ENCODE peak calls at places on chromosome 16, in eight cellular contexts. K, L, F, S, V, H, Z and M are unnamed samples.

GRCh38 chr16:14641877-14642276 is 9.1 kb downstream of the BFAR start:
- DNase-seq in S (no peak), Z (no peak), H (no peak), V (no peak), L (no peak), F (no peak), K (peak; percentile 38), M (no peak)

GRCh38 chr16:84818989-84819643 is 669 bp upstream of the CRISPLD2 start:
- DNase-seq in K (peak; percentile 56), Z (no peak), S (no peak), F (no peak), H (no peak), V (peak; percentile 38), L (no peak), M (no peak)

GRCh38 chr16:7257026-7257425 is 75.6 kb upstream of the RBFOX1 start:
- DNase-seq in H (no peak), F (no peak), Z (no peak), K (no peak), S (no peak), V (no peak), L (no peak), M (no peak)

GRCh38 chr16:47847220-47847970 is 308.4 kb downstream of the ABCC12 start:
- DNase-seq in S (no peak), K (no peak), F (no peak), Z (no peak), H (no peak), L (no peak), V (no peak), M (no peak)

GRCh38 chr16:4623593-4623992 is 1.0 kb upstream of the MGRN1 start:
- DNase-seq in K (no peak), Z (no peak), L (no peak), F (no peak), S (no peak), H (no peak), V (no peak), M (no peak)

GRCh38 chr16:90008708-90009145 is 10.5 kb downstream of the DBNDD1 start:
- DNase-seq in V (no peak), H (no peak), K (no peak), S (peak; percentile 55), Z (no peak), F (no peak), L (no peak), M (no peak)

GRCh38 chr16:88781140-88782077 is 3.6 kb downstream of the PIEZO1 start:
- DNase-seq in F (peak; percentile 13), K (no peak), V (no peak), H (no peak), S (peak; percentile 71), Z (no peak), L (no peak), M (no peak)

GRCh38 chr16:55756963-55757362 is 75.9 kb downstream of the CES1 start:
- DNase-seq in L (no peak), S (no peak), K (no peak), F (no peak), V (no peak), Z (no peak), H (no peak), M (no peak)

GRCh38 chr16:81923296-81923695 is 88.0 kb downstream of the SDR42E1 start:
- DNase-seq in S (no peak), L (no peak), F (no peak), Z (no peak), V (no peak), K (no peak), H (no peak), M (no peak)

GRCh38 chr16:4521971-4522623 is 16.5 kb downstream of the CDIP1 start:
- DNase-seq in L (peak; percentile 46), Z (peak; percentile 68), S (no peak), H (no peak), K (peak; percentile 49), F (peak; percentile 49), V (no peak), M (peak; percentile 70)

GRCh38 chr16:1781758-1782407 is 488 bp downstream of the SPSB3 start:
- DNase-seq in F (peak; percentile 61), L (peak; percentile 42), S (peak; percentile 44), V (peak; percentile 65), H (no peak), Z (peak; percentile 69), K (no peak), M (peak; percentile 64)

GRCh38 chr16:12271006-12271405 is 294.5 kb downstream of the SNX29 start:
- DNase-seq in S (no peak), V (peak; percentile 4), F (peak; percentile 34), Z (peak; percentile 72), K (peak; percentile 69), H (no peak), L (peak; percentile 62), M (no peak)

GRCh38 chr16:59748531-59748930 is 1014.4 kb upstream of the GOT2 start:
- DNase-seq in F (no peak), Z (no peak), L (no peak), H (no peak), V (no peak), K (no peak), S (no peak), M (no peak)

GRCh38 chr16:15988268-15989013 is 39.0 kb downstream of the ABCC1 start:
- DNase-seq in K (no peak), V (peak; percentile 24), S (no peak), L (no peak), Z (peak; percentile 39), F (no peak), H (no peak), M (no peak)

GRCh38 chr16:55832788-55833583 is at the start of gene CES1:
- DNase-seq in S (no peak), K (peak; percentile 75), F (peak; percentile 45), L (no peak), V (peak; percentile 72), H (no peak), Z (peak; percentile 53), M (peak; percentile 78)

GRCh38 chr16:3754304-3754703 is 37.0 kb upstream of the TRAP1 start:
- DNase-seq in F (no peak), V (no peak), Z (no peak), S (no peak), K (no peak), H (no peak), L (no peak), M (no peak)

GRCh38 chr16:58026139-58026704 is 668 bp downstream of the MMP15 start:
- DNase-seq in L (peak; percentile 46), V (peak; percentile 28), Z (peak; percentile 77), H (no peak), F (peak; percentile 62), S (no peak), K (no peak), M (no peak)

GRCh38 chr16:67101683-67102082 is 8.1 kb upstream of the PHAF1 start:
- DNase-seq in Z (no peak), V (no peak), F (no peak), K (no peak), S (no peak), L (no peak), H (no peak), M (no peak)

GRCh38 chr16:26795184-26795583 is 271.5 kb upstream of the C16orf82 start:
- DNase-seq in Z (peak; percentile 56), H (no peak), K (peak; percentile 42), V (no peak), S (no peak), L (peak; percentile 26), F (no peak), M (no peak)

GRCh38 chr16:78950768-78951167 is 649.8 kb downstream of the MAF start:
- DNase-seq in H (no peak), F (no peak), S (no peak), L (no peak), V (no peak), K (no peak), Z (no peak), M (no peak)

GRCh38 chr16:72938426-72939164 is 109.3 kb downstream of the ZFHX3 start:
- DNase-seq in H (peak; percentile 25), S (no peak), F (no peak), V (no peak), Z (peak; percentile 38), K (no peak), L (no peak), M (peak; percentile 93)

GRCh38 chr16:4994719-4995434 is 36.7 kb downstream of the SEC14L5 start:
- DNase-seq in V (no peak), K (no peak), H (no peak), S (no peak), Z (no peak), L (no peak), F (no peak), M (peak; percentile 21)

GRCh38 chr16:1791256-1791942 is 2.1 kb downstream of the IGFALS start:
- DNase-seq in V (no peak), H (no peak), F (no peak), L (peak; percentile 17), K (peak; percentile 31), Z (no peak), S (no peak), M (peak; percentile 45)

GRCh38 chr16:85205747-85206471 is 93.6 kb upstream of the CIBAR2 start:
- DNase-seq in K (no peak), L (no peak), Z (no peak), H (no peak), S (no peak), F (peak; percentile 55), V (no peak), M (no peak)

GRCh38 chr16:369866-370436 is 387 bp downstream of the MRPL28 start:
- DNase-seq in L (no peak), H (no peak), Z (peak; percentile 60), F (no peak), V (no peak), S (no peak), K (no peak), M (no peak)

GRCh38 chr16:63311313-63311712 is 1275.1 kb upstream of the CDH8 start:
- DNase-seq in Z (no peak), V (no peak), K (no peak), H (no peak), F (no peak), L (no peak), S (no peak), M (no peak)

GRCh38 chr16:57537596-57538234 is 1.3 kb upstream of the CCDC102A start:
- DNase-seq in S (no peak), K (peak; percentile 21), V (no peak), F (no peak), L (no peak), H (no peak), Z (no peak), M (peak; percentile 14)

GRCh38 chr16:14249291-14250032 is 178.3 kb downstream of the MRTFB start:
- DNase-seq in H (peak; percentile 2), V (peak; percentile 55), Z (peak; percentile 67), K (no peak), S (peak; percentile 57), F (peak; percentile 57), L (peak; percentile 45), M (no peak)

GRCh38 chr16:29898786-29899515 is 399 bp downstream of the SEZ6L2 start:
- DNase-seq in S (no peak), L (peak; percentile 83), K (peak; percentile 87), Z (peak; percentile 45), F (peak; percentile 88), H (no peak), V (peak; percentile 78), M (no peak)

GRCh38 chr16:61575617-61576016 is 460.6 kb downstream of the CDH8 start:
- DNase-seq in S (no peak), H (no peak), K (no peak), L (no peak), Z (no peak), F (no peak), V (no peak), M (no peak)

GRCh38 chr16:67202426-67202825 is 3.5 kb downstream of the ELMO3 start:
- DNase-seq in F (no peak), Z (no peak), K (no peak), S (no peak), L (no peak), H (no peak), V (no peak), M (no peak)

GRCh38 chr16:72203401-72203800 is 31.4 kb upstream of the PMFBP1 start:
- DNase-seq in K (no peak), Z (no peak), H (no peak), F (no peak), L (no peak), S (no peak), V (no peak), M (peak; percentile 73)

GRCh38 chr16:55242667-55243066 is 81.3 kb upstream of the IRX6 start:
- DNase-seq in H (no peak), Z (no peak), F (no peak), L (peak; percentile 29), S (no peak), K (peak; percentile 63), V (no peak), M (no peak)

GRCh38 chr16:88298166-88298881 is 84.4 kb upstream of the ZNF469 start:
- DNase-seq in Z (no peak), K (no peak), L (no peak), V (no peak), F (no peak), H (no peak), S (no peak), M (peak; percentile 90)